ENCODE peak calls at places on chromosomes 16 and 17, in six cellular contexts. X is neural progenitor cell, U is spleen, Y is tibial artery, P is PC-9, W is A549. J is an unnamed sample.

GRCh38 chr16:64468515-64469090 is 653.3 kb downstream of the CDH11 start:
- DNase-seq in X (no peak), U (no peak), P (no peak), W (no peak), Y (no peak), J (no peak)

GRCh38 chr16:47492428-47493357 is 31.6 kb downstream of the PHKB start:
- DNase-seq in P (no peak), W (no peak), X (no peak), Y (peak; percentile 80), U (peak; percentile 83), J (peak; percentile 23)

GRCh38 chr17:17146791-17147406 is 59.2 kb downstream of the PLD6 start:
- DNase-seq in W (peak; percentile 55), P (no peak), Y (no peak), X (peak; percentile 46), U (no peak), J (no peak)

GRCh38 chr16:4574919-4575705 is 19.0 kb downstream of the C16orf96 start:
- DNase-seq in U (no peak), X (peak; percentile 41), Y (no peak), W (no peak), P (no peak), J (no peak)

GRCh38 chr17:67942810-67943209 is 53.5 kb downstream of the C17orf58 start:
- DNase-seq in P (no peak), U (no peak), X (no peak), Y (no peak), W (peak; percentile 25), J (no peak)

GRCh38 chr17:48586355-48586924 is 3.6 kb downstream of the HOXB3 start:
- DNase-seq in P (no peak), Y (no peak), X (no peak), U (no peak), W (no peak), J (no peak)

GRCh38 chr16:67161595-67162058 is 1.9 kb downstream of the FBXL8 start:
- DNase-seq in W (no peak), U (peak; percentile 85), Y (no peak), X (no peak), P (no peak), J (no peak)

GRCh38 chr16:85557083-85557975 is 55.8 kb upstream of the GSE1 start:
- DNase-seq in P (peak; percentile 23), Y (no peak), W (peak; percentile 63), X (peak; percentile 40), U (peak; percentile 89), J (no peak)

GRCh38 chr16:56189990-56190902 is 1.0 kb upstream of the GNAO1 start:
- DNase-seq in P (no peak), U (peak; percentile 75), Y (peak; percentile 24), W (no peak), X (peak; percentile 18), J (no peak)

GRCh38 chr17:16468428-16468992 is 23.5 kb downstream of the LRRC75A start:
- DNase-seq in Y (no peak), W (no peak), U (no peak), P (no peak), X (no peak), J (no peak)

GRCh38 chr16:75058815-75059214 is 57.8 kb downstream of the LDHD start:
- DNase-seq in P (no peak), X (no peak), Y (no peak), W (no peak), U (no peak), J (no peak)

GRCh38 chr17:3852561-3852960 is 6.5 kb upstream of the NCBP3 start:
- DNase-seq in Y (no peak), W (no peak), X (no peak), P (no peak), U (no peak), J (no peak)

GRCh38 chr17:44995602-44996001 is 27.5 kb upstream of the C1QL1 start:
- DNase-seq in Y (no peak), W (no peak), X (no peak), P (no peak), U (no peak), J (no peak)

GRCh38 chr17:77594416-77595209 is 363.9 kb upstream of the TNRC6C start:
- DNase-seq in Y (no peak), W (no peak), U (peak; percentile 44), P (no peak), X (no peak), J (no peak)

GRCh38 chr16:12625068-12625467 is 178.6 kb downstream of the CPPED1 start:
- DNase-seq in W (no peak), P (no peak), U (no peak), Y (no peak), X (no peak), J (no peak)

GRCh38 chr16:58236831-58237230 is 38.9 kb upstream of the CSNK2A2 start:
- DNase-seq in P (no peak), W (no peak), U (no peak), Y (no peak), X (peak; percentile 45), J (no peak)

GRCh38 chr17:27496501-27496943 is 40.3 kb downstream of the KSR1 start:
- DNase-seq in P (no peak), X (peak; percentile 69), Y (no peak), W (peak; percentile 78), U (no peak), J (no peak)

GRCh38 chr17:11996722-11997146 is 541 bp downstream of the ZNF18 start:
- DNase-seq in Y (no peak), P (no peak), X (no peak), W (peak; percentile 59), U (no peak), J (peak; percentile 12)

GRCh38 chr17:38447502-38448095 is 19.3 kb downstream of the ARHGAP23 start:
- DNase-seq in U (no peak), Y (no peak), X (no peak), P (peak; percentile 50), W (no peak), J (no peak)

DNA sequence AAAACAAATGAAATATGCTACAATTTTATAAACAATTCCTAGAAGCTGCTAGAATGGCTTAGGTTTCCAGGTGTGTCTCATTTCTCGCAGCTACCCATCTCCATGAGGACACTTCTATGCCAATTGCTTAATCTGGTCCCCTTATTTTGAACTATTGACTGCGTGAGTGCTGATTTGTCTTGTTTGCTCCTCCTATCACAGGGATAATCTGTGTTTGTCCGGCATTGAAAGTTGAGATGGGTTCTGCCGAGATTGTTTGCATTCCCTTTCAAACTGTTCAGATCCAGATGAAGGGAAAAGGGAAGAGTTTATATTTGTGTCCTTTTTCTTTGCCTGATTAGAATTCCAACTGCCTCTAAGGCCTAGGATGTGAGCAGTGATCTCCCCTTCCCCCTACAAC is 21.7 kb upstream of the COX10 start:
- DNase-seq in Y (no peak), X (no peak), U (no peak), P (no peak), W (no peak), J (no peak)
- H3K4me1 ChIP-seq in Y (no peaks in the 10 kb centered on the region), X (no peaks in the 10 kb centered on the region), U (no peaks in the 10 kb centered on the region), P (no peaks in the 10 kb centered on the region), W (no peaks in the 10 kb centered on the region), J (no peaks in the 10 kb centered on the region)

DNA sequence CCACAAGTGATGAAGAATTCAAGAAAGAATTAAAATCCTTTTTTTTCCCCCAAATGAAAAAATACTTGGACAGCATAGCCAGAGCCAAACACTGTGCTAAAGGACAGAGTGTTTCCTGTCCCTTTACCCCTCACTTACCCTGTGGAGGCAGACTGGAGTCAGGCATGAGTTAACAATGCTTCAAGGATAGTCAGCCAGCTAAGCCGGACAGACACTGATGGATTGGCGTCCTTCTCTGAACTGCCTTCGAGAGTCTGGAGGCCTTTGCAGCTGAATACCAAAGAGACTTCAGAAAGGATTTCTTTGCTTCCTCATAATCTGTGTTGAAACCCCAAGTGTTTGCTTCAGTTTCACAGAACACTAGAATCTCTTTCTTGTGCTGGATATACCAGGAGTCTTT is 4.5 kb downstream of the METTL9 start:
- DNase-seq in X (peak; percentile 62), U (no peak), P (no peak), Y (no peak), W (no peak), J (no peak)
- H3K4me1 ChIP-seq in X (peaks cover 33% of the 10 kb centered on the region), U (peaks cover 78% of the 10 kb centered on the region), P (peaks cover 77% of the 10 kb centered on the region), Y (no peaks in the 10 kb centered on the region), W (peaks cover 18% of the 10 kb centered on the region), J (peaks cover 40% of the 10 kb centered on the region)

GRCh38 chr16:83973581-83974385 is 5.7 kb downstream of the NECAB2 start:
- DNase-seq in U (no peak), Y (no peak), W (no peak), P (no peak), X (no peak), J (no peak)
- H3K4me1 ChIP-seq in U (no peaks in the 10 kb centered on the region), Y (no peaks in the 10 kb centered on the region), W (no peaks in the 10 kb centered on the region), P (no peaks in the 10 kb centered on the region), X (peaks cover 21% of the 10 kb centered on the region), J (peaks cover 2% of the 10 kb centered on the region)

DNA sequence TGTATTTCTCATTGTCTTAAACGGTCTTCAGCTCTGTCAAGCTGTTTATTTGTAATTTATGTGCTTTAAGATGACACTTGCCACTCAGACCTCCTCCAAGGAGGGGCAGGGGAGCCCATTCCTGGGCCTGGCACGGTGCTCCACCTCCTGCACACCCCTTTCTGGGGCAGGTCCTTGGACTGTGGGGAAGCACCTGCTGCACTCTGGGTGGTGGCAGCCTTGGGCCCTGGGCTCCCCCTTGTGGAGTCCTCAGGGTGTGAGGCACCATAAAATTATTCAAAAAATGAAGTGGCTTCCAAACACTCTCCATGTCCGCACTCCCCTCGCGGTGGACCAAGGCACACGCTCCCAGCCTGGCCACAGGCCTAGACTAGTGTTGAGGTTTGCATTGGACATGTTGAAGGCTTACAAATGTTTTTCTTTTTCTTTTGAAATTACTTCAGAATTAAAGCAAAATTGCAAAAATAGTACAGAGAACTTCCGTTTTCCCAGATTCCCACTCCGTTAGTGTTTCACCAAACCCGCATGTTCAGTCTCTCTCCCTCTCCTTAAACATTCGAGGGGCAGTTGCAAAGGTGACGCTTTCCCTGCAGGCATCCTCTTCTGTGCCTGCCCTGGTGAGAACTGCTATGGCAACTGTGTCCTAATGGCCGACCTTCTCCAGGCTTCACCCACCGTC is 32.4 kb downstream of the FOXK2 start:
- DNase-seq in W (peak; percentile 96), U (peak; percentile 93), X (peak; percentile 39), P (peak; percentile 76), Y (peak; percentile 78), J (peak; percentile 24)
- H3K4me1 ChIP-seq in W (peaks cover 27% of the 10 kb centered on the region), U (peaks cover 63% of the 10 kb centered on the region), X (no peaks in the 10 kb centered on the region), P (no peaks in the 10 kb centered on the region), Y (no peaks in the 10 kb centered on the region), J (peaks cover 42% of the 10 kb centered on the region)

J was measured in thoracic aorta.